ENCODE peak calls at places on chromosomes 6 and 20, in six cellular contexts. Y, K, B, O, X and C are unnamed samples. For H3K4me1, the result is how much of the 10 kb centered on the place peaks cover.

GRCh38 chr20:64130876-64131275 is 23.5 kb upstream of the NPBWR2 start:
- DNase-seq in Y (no peak), K (no peak), B (no peak), O (no peak), X (no peak), C (no peak)

GRCh38 chr20:59131541-59132285 is 31.9 kb upstream of the ZNF831 start:
- DNase-seq in Y (no peak), K (no peak), B (no peak), O (no peak), X (no peak), C (no peak)

GRCh38 chr20:3981132-3981452 is 34.3 kb downstream of the RNF24 start:
- DNase-seq in Y (no peak), K (no peak), B (no peak), O (no peak), X (no peak), C (no peak)

GRCh38 chr6:97978855-97979271 is 695.8 kb upstream of the MMS22L start:
- DNase-seq in Y (peak), K (no peak), B (no peak), O (peak), X (no peak), C (peak)

GRCh38 chr20:56776345-56776744 is 147.2 kb downstream of the TFAP2C start:
- DNase-seq in Y (no peak), K (no peak), B (no peak), O (no peak), X (no peak), C (no peak)

GRCh38 chr6:37265876-37266275 is 7.9 kb upstream of the TMEM217 start:
- DNase-seq in Y (no peak), K (no peak), B (no peak), O (no peak), X (no peak), C (no peak)

GRCh38 chr20:46872315-46873211 is 22.1 kb upstream of the EYA2 start:
- DNase-seq in Y (no peak), K (peak), B (peak), O (peak), X (peak), C (no peak)

GRCh38 chr6:32111424-32112066 is 2.4 kb upstream of the TNXB start:
- DNase-seq in Y (no peak), K (no peak), B (no peak), O (no peak), X (no peak), C (no peak)

GRCh38 chr6:130997061-130997753 is 65.8 kb downstream of the EPB41L2 start:
- DNase-seq in Y (no peak), K (no peak), B (no peak), O (no peak), X (no peak), C (no peak)

GRCh38 chr6:166382500-166382932 is 224 bp downstream of the MPC1 start:
- DNase-seq in Y (no peak), K (no peak), B (no peak), O (no peak), X (no peak), C (no peak)

GRCh38 chr20:54131675-54132611 is 41.8 kb downstream of the CYP24A1 start:
- DNase-seq in Y (no peak), K (no peak), B (no peak), O (no peak), X (no peak), C (no peak)

GRCh38 chr6:10882654-10883053 is 813 bp upstream of the GCM2 start:
- DNase-seq in Y (no peak), K (no peak), B (no peak), O (no peak), X (no peak), C (peak)

GRCh38 chr6:100479180-100480035 is 14.7 kb upstream of the SIM1 start:
- DNase-seq in Y (peak), K (peak), B (peak), O (peak), X (no peak), C (peak)

GRCh38 chr20:9800406-9800805 is 38.5 kb downstream of the PAK5 start:
- DNase-seq in Y (no peak), K (no peak), B (no peak), O (no peak), X (no peak), C (no peak)

GRCh38 chr20:33099842-33100538 is 20.5 kb downstream of the BPIFB4 start:
- DNase-seq in Y (peak), K (no peak), B (no peak), O (no peak), X (no peak), C (no peak)

GRCh38 chr20:2973574-2973973 is 69.8 kb upstream of the GNRH2 start:
- DNase-seq in Y (no peak), K (no peak), B (no peak), O (no peak), X (no peak), C (no peak)

GRCh38 chr6:28555136-28555535 is 29.5 kb downstream of the GPX5 start:
- DNase-seq in Y (no peak), K (no peak), B (no peak), O (no peak), X (no peak), C (no peak)

GRCh38 chr6:166556871-166557322 is 29.6 kb downstream of the RAMACL start:
- DNase-seq in Y (peak), K (no peak), B (no peak), O (peak), X (no peak), C (no peak)

GRCh38 chr6:148272084-148272483 is 70.6 kb upstream of the SASH1 start:
- DNase-seq in Y (peak), K (no peak), B (no peak), O (no peak), X (no peak), C (peak)

GRCh38 chr6:163741342-163741741 is 326.8 kb downstream of the QKI start:
- DNase-seq in Y (no peak), K (no peak), B (no peak), O (no peak), X (no peak), C (no peak)

GRCh38 chr20:48901326-48901725 is 20.2 kb upstream of the ARFGEF2 start:
- DNase-seq in Y (no peak), K (no peak), B (no peak), O (no peak), X (no peak), C (no peak)

GRCh38 chr6:134722996-134723871 is 226.7 kb downstream of the ALDH8A1 start:
- DNase-seq in Y (no peak), K (no peak), B (no peak), O (no peak), X (peak), C (no peak)

GRCh38 chr6:2744778-2745177 is 5.9 kb downstream of the MYLK4 start:
- DNase-seq in Y (no peak), K (no peak), B (no peak), O (no peak), X (no peak), C (no peak)
- H3K4me3 ChIP-seq in Y (no peak), K (no peak), B (no peak), O (no peak), X (no peak), C (no peak)

GRCh38 chr6:139047677-139048076 is 19.1 kb downstream of the ABRACL start:
- DNase-seq in Y (no peak), K (no peak), B (no peak), O (no peak), X (no peak), C (no peak)

GRCh38 chr6:139051396-139052070 is 23.0 kb downstream of the ABRACL start:
- DNase-seq in Y (no peak), K (no peak), B (no peak), O (no peak), X (no peak), C (no peak)

GRCh38 chr6:139054001-139054400 is 25.5 kb downstream of the ABRACL start:
- DNase-seq in Y (no peak), K (no peak), B (no peak), O (no peak), X (no peak), C (no peak)

DNA sequence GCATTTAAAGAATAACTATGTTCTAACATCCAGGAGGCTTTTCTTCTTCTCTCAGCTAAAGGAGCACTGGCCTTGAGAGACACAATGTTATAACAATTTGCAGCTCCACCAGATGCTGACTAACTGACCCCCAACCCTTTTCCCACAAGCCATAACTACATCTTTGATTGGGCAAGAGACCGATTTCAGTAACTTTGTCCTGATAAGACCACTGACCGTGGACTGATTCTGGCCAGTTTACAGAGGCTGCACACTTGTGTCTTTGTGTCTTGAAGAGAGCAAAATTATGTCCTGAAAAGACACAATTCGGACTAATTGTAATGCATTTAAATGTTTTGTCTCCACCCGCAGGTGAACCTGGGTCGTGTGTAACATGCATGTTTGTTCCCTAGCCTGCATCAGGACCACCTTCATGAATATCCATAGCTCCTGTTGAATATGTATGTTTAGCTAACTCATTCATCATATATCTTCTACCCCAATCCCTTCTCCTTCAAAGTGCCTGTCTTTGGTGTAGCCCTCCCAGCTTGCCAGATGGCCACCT is 22.3 kb downstream of the ABRACL start:
- DNase-seq in Y (no peak), K (no peak), B (no peak), O (no peak), X (no peak), C (no peak)
- TF ChIP-seq EZH2phosphoT487 in Y (no peak), K (no peak), B (no peak), O (no peak), X (no peak), C (no peak)

GRCh38 chr20:36859700-36860330 is 16.1 kb upstream of the TLDC2 start:
- DNase-seq in Y (no peak), K (no peak), B (no peak), O (no peak), X (no peak), C (no peak)
- H3K4me1 ChIP-seq in Y (under half), K (under half), B (under half), O (under half), X (under half), C (under half)

GRCh38 chr6:106739387-106739786 is 110.0 kb downstream of the QRSL1 start:
- DNase-seq in Y (peak), K (peak), B (no peak), O (no peak), X (no peak), C (no peak)
- H3K4me3 ChIP-seq in Y (no peak), K (no peak), B (no peak), O (no peak), X (no peak), C (no peak)

GRCh38 chr6:117555262-117555849 is 47.0 kb downstream of the GOPC start:
- DNase-seq in Y (peak), K (no peak), B (peak), O (no peak), X (no peak), C (no peak)
- TF ChIP-seq EZH2phosphoT487 in Y (no peak), K (no peak), B (no peak), O (no peak), X (no peak), C (no peak)

GRCh38 chr6:159250633-159251032 is 81.4 kb downstream of the FNDC1 start:
- DNase-seq in Y (no peak), K (no peak), B (no peak), O (no peak), X (no peak), C (no peak)
- H3K4me1 ChIP-seq in Y (under half), K (under half), B (under half), O (under half), X (under half), C (under half)

GRCh38 chr20:62503414-62504178 is 27.8 kb upstream of the GATA5 start:
- DNase-seq in Y (no peak), K (no peak), B (no peak), O (no peak), X (peak), C (no peak)
- H3K4me3 ChIP-seq in Y (no peak), K (no peak), B (no peak), O (no peak), X (no peak), C (no peak)

GRCh38 chr6:70651326-70651905 is 16.3 kb upstream of the SMAP1 start:
- DNase-seq in Y (peak), K (no peak), B (peak), O (no peak), X (no peak), C (no peak)
- TF ChIP-seq EZH2phosphoT487 in Y (no peak), K (no peak), B (no peak), O (no peak), X (no peak), C (no peak)